ENCODE peak calls at places on chromosome 14, in six cellular contexts. B is K562, R is esophagus muscularis mucosa, G is sigmoid colon, H is HepG2, Q is H1. U is an unnamed sample.

GRCh38 chr14:56686416-56686815 is 106.8 kb downstream of the TMEM260 start:
- DNase-seq in H (peak; percentile 6), B (no peak), R (no peak), Q (peak; percentile 31), G (no peak), U (peak; percentile 8)

GRCh38 chr14:77319416-77319815 is 1.3 kb downstream of the POMT2 start:
- DNase-seq in H (no peak), R (no peak), Q (no peak), B (no peak), G (peak; percentile 45), U (no peak)

GRCh38 chr14:95515523-95516517 is 630 bp downstream of the SYNE3 start:
- DNase-seq in H (peak; percentile 39), B (peak; percentile 73), R (no peak), Q (no peak), G (peak; percentile 82), U (peak; percentile 85)

GRCh38 chr14:29926701-29927595 is 699 bp downstream of the PRKD1 start:
- DNase-seq in Q (no peak), G (peak; percentile 80), H (peak; percentile 54), R (no peak), B (no peak), U (peak; percentile 45)

GRCh38 chr14:90611936-90612335 is 204.3 kb downstream of the TTC7B start:
- DNase-seq in R (no peak), B (no peak), G (no peak), Q (no peak), H (no peak), U (no peak)

GRCh38 chr14:79587194-79587593 is 624.1 kb downstream of the DIO2 start:
- DNase-seq in B (no peak), R (no peak), G (no peak), Q (no peak), H (no peak), U (no peak)

GRCh38 chr14:90495357-90496276 is 98.8 kb downstream of the CALM1 start:
- DNase-seq in G (no peak), R (no peak), H (peak; percentile 53), B (peak; percentile 66), Q (no peak), U (peak; percentile 43)

GRCh38 chr14:87615822-87616679 is 376.9 kb downstream of the GALC start:
- DNase-seq in Q (peak; percentile 36), R (peak; percentile 81), G (peak; percentile 63), H (peak; percentile 44), B (peak; percentile 35), U (peak; percentile 8)

GRCh38 chr14:52402812-52403526 is 88.9 kb downstream of the PTGER2 start:
- DNase-seq in R (no peak), G (no peak), Q (no peak), B (no peak), H (no peak), U (peak; percentile 18)

GRCh38 chr14:60720391-60720790 is 3.8 kb downstream of the SIX4 start:
- DNase-seq in Q (no peak), G (no peak), R (no peak), B (no peak), H (no peak), U (no peak)

GRCh38 chr14:60720962-60721330 is 3.2 kb downstream of the SIX4 start:
- DNase-seq in B (no peak), G (no peak), R (no peak), H (peak; percentile 9), Q (no peak), U (no peak)

GRCh38 chr14:60722163-60722835 is 1.9 kb downstream of the SIX4 start:
- DNase-seq in G (no peak), B (peak; percentile 54), Q (no peak), H (peak; percentile 89), R (no peak), U (peak; percentile 7)

GRCh38 chr14:60722836-60723217 is 1.3 kb downstream of the SIX4 start:
- DNase-seq in B (peak; percentile 36), R (no peak), G (no peak), Q (no peak), H (no peak), U (peak; percentile 7)

GRCh38 chr14:60721331-60722162 is 2.6 kb downstream of the SIX4 start:
- DNase-seq in H (peak; percentile 67), R (no peak), B (no peak), G (peak; percentile 68), Q (no peak), U (peak; percentile 18)
- TF ChIP-seq POLR2AphosphoS5 in H (no peak), R (no peak), B (no peak), G (no peak), Q (peak; percentile 10), U (no peak)

GRCh38 chr14:22488522-22489246 is 100.3 kb downstream of the DAD1 start:
- DNase-seq in Q (no peak), H (no peak), G (no peak), B (no peak), R (no peak), U (no peak)
- H3K4me3 ChIP-seq in Q (no peak overlapping the region), H (no peak overlapping the region), G (no peak overlapping the region), B (no peak overlapping the region), R (no peak overlapping the region), U (no peak overlapping the region)

DNA sequence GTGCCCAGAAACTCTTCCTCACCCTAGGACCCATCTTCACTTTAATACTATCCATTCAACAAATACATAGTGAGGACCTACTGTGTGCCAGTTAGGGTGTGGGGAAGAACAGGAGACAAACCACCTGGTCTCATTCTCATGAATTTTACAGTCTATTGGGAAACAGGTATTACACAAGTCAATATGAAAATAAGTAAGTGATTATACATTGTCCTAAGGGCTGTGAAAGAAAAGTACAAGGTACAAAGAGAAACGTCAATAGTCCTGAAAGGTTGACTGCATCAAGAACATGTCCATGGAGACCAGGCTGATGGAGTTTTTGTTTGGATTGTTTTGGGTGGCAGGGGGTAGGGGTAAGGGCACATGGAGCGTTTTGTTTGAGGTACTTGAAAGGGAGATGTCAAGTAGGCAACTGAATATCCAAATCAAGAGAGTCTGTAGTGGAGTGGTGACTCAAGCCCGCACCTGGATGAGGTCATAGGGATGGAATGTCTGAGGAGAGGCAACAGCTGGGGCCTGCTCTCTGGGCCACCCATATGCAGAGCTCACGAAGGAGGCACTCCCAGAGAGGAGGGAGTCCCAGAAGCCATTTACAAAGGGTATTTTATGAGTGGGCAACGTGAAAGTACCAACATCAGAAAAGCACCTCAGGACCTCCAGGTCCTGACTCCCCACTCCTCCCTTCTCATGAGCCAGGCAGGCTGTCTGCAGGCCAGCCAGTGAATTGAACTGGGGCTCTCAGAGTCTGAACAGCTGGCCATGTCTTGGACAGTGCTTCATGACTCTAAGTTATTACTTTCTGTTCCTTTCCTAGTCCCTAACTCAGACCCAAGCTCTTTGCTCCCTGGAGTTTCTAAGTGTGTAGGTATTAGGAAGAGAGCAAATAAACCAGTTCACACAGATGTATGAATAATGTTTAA is 272.0 kb downstream of the ZFP36L1 start:
- DNase-seq in H (peak; percentile 86), R (no peak), G (no peak), Q (peak; percentile 62), B (no peak), U (peak; percentile 62)
- TF ChIP-seq EP300 in H (peak; percentile 47), R (no peak), G (no peak), Q (no peak), B (no peak), U (no peak)

GRCh38 chr14:34059925-34060746 is 109.3 kb upstream of the EGLN3 start:
- DNase-seq in Q (no peak), R (peak; percentile 91), H (peak; percentile 56), G (peak; percentile 90), B (peak; percentile 87), U (peak; percentile 87)
- TF ChIP-seq POLR2AphosphoS5 in Q (peak; percentile 38), R (peak; percentile 64), H (peak; percentile 48), G (peak; percentile 34), B (peak; percentile 19), U (peak; percentile 83)

U was measured in transverse colon.